ENCODE peak calls at places on chromosomes 11 and 22, in ten cellular contexts. R is HAP-1, H is WERI-Rb-1, Z is HFF-Myc, P is pancreas, T is Peyer's patch, A is stomach, Y is endothelial cell of umbilical vein, D is fibroblast of the aortic adventitia, B is AG04449. W is an unnamed sample.
A peak's percentile ranks its signal among the peaks of the same experiment; 100 is the strongest.

GRCh38 chr11:108734956-108735559 is 70.2 kb downstream of the DDX10 start:
- DNase-seq in A (no peak), H (no peak), D (no peak), B (no peak), Y (peak; percentile 44), T (no peak), P (no peak), Z (no peak), R (peak; percentile 14), W (no peak)

GRCh38 chr22:45308624-45309421 is 911 bp upstream of the FAM118A start:
- DNase-seq in Z (no peak), Y (no peak), D (no peak), R (no peak), T (peak; percentile 62), B (no peak), P (peak; percentile 46), A (no peak), H (no peak), W (no peak)

GRCh38 chr11:60159868-60160267 is 23.0 kb downstream of the MS4A6A start:
- DNase-seq in D (no peak), H (no peak), A (no peak), B (no peak), P (no peak), T (no peak), Y (peak; percentile 93), R (no peak), Z (no peak), W (no peak)

GRCh38 chr22:49095366-49095765 is 732.3 kb downstream of the BRD1 start:
- DNase-seq in B (no peak), D (no peak), T (no peak), A (no peak), P (no peak), R (no peak), Y (no peak), Z (no peak), H (no peak), W (no peak)

GRCh38 chr22:20781272-20781990 is 7.5 kb downstream of the SERPIND1 start:
- DNase-seq in Y (no peak), T (no peak), A (no peak), D (no peak), Z (no peak), B (no peak), H (no peak), P (no peak), R (no peak), W (no peak)

GRCh38 chr22:46129390-46130041 is 20.8 kb upstream of the PPARA start:
- DNase-seq in B (no peak), Y (no peak), R (no peak), H (no peak), Z (no peak), P (no peak), A (no peak), T (peak; percentile 77), D (no peak), W (no peak)

GRCh38 chr11:44943696-44944095 is 7.0 kb downstream of the TP53I11 start:
- DNase-seq in D (no peak), R (no peak), H (no peak), B (no peak), A (no peak), Y (no peak), Z (no peak), T (no peak), P (no peak), W (no peak)

GRCh38 chr11:84091212-84091986 is 805.2 kb upstream of the CCDC90B start:
- DNase-seq in H (no peak), A (no peak), P (no peak), T (no peak), R (no peak), Z (no peak), Y (no peak), B (no peak), D (no peak), W (no peak)

GRCh38 chr11:120182790-120183491 is 27.9 kb upstream of the OAF start:
- DNase-seq in P (peak; percentile 66), T (peak; percentile 86), H (peak; percentile 67), B (no peak), Z (no peak), D (peak; percentile 53), R (peak; percentile 68), A (peak; percentile 49), Y (no peak), W (peak; percentile 63)

GRCh38 chr11:120183701-120184141 is 27.1 kb upstream of the OAF start:
- DNase-seq in D (no peak), Y (no peak), H (no peak), Z (no peak), R (no peak), A (peak; percentile 24), T (no peak), P (no peak), B (no peak), W (peak; percentile 50)

GRCh38 chr11:120184946-120185677 is 25.7 kb upstream of the OAF start:
- DNase-seq in B (no peak), R (no peak), T (peak; percentile 89), Z (no peak), D (peak; percentile 62), H (no peak), Y (no peak), P (peak; percentile 81), A (peak; percentile 63), W (peak; percentile 85)

GRCh38 chr11:120185678-120186407 is 25.0 kb upstream of the OAF start:
- DNase-seq in B (no peak), P (no peak), Y (no peak), D (no peak), R (no peak), A (peak; percentile 20), H (no peak), T (peak; percentile 18), Z (no peak), W (no peak)

GRCh38 chr11:120184371-120184945 is 26.4 kb upstream of the OAF start:
- DNase-seq in Z (no peak), H (no peak), R (no peak), D (no peak), T (no peak), P (no peak), B (no peak), A (peak; percentile 24), Y (no peak), W (peak; percentile 64)
- H3K4me3 ChIP-seq in Z (no peak overlapping the region), H (no peak overlapping the region), R (no peak overlapping the region), D (no peak overlapping the region), T (peak overlapping the region; percentile 52), P (peak overlapping the region; percentile 28), B (no peak overlapping the region), A (no peak overlapping the region), Y (no peak overlapping the region), W (peak overlapping the region; percentile 15)

GRCh38 chr11:128776434-128777284 is 82.8 kb downstream of the FLI1 start:
- DNase-seq in P (peak; percentile 56), A (peak; percentile 49), D (peak; percentile 27), T (no peak), H (peak; percentile 76), R (peak; percentile 32), Z (no peak), Y (no peak), B (no peak), W (peak; percentile 68)

GRCh38 chr11:128775513-128775912 is 81.6 kb downstream of the FLI1 start:
- DNase-seq in Y (peak; percentile 23), B (no peak), D (peak; percentile 18), H (no peak), P (no peak), T (no peak), A (no peak), R (no peak), Z (no peak), W (no peak)

GRCh38 chr11:128776088-128776433 is 82.2 kb downstream of the FLI1 start:
- DNase-seq in B (no peak), D (no peak), Z (no peak), R (no peak), A (no peak), H (no peak), T (peak; percentile 74), Y (no peak), P (no peak), W (no peak)

GRCh38 chr11:128777369-128778011 is 83.6 kb downstream of the FLI1 start:
- DNase-seq in A (no peak), H (peak; percentile 17), R (no peak), D (no peak), B (no peak), Z (no peak), P (no peak), Y (no peak), T (no peak), W (no peak)

DNA sequence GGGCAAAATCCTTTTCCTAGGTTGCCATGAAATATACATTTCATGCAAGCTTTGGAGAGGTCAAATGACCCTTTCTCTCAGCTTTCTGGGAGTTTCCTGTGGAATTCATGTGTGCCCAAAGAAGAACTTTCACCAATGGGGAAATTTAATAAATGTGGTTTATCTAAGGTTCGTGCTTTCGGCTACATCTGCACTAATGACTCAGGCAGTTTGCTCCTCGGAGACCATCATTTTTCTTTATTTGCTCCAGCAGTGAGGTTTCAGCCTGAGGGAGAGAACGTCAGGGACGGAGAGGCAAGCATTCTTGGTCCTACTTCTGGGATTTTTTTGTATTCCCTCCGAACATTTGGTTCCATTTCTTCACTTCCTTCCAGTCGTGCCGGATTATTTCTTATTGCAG is 85.2 kb downstream of the FLI1 start:
- DNase-seq in P (no peak), B (peak; percentile 60), A (no peak), Y (no peak), Z (no peak), T (no peak), R (no peak), H (no peak), D (no peak), W (no peak)
- H3K4me3 ChIP-seq in P (no peak overlapping the region), B (no peak overlapping the region), A (no peak overlapping the region), Y (no peak overlapping the region), Z (no peak overlapping the region), T (no peak overlapping the region), R (no peak overlapping the region), H (no peak overlapping the region), D (no peak overlapping the region), W (no peak overlapping the region)

DNA sequence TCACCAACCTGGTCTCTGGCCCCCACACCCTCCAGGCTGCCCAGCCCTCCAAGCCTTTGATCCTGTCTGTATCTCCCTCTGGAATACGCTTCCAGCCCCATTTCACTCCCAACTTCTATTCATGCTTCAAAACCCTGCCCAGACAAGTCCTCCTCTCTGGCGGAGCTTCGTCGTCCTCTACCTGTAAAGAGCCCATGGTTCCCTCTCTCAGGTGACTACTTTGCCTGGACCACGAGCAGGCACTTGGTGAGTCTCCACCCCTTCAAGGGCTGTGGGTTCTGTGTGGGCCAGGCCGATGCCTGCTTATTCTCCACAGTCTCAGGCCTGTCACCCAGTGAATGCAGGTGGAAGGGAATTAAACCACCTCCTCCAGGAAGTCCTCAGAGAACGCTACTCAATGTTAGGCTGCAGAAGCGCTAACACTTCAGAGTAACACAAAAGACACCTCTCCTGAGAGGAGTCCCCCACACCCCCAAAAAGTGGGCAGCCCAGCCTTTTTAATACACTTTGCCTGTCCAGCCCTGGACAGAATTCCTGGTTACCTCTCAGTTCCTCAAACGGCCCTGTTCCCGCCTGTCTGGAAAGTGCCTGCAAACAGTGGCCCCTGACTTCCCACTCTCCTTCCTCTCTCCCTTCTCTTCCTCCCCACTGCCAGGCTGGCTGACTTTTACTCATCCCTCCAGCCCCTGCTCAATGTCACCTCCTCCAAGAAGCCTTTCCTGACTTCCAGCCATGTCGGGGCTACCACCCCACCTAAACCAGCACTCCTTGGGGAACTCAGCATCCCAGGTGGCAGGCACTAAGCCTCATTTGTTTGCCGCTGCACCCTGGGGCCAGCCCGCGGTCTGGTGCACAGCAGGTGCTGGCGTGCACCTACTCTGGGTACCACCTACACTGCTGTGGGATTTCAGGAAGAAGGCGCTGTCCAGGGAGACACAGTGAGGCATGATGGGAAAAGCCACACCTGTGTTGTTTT is 9.0 kb downstream of the RAC2 start:
- DNase-seq in D (no peak), A (no peak), Z (no peak), T (peak; percentile 49), Y (no peak), B (no peak), P (no peak), R (no peak), H (no peak), W (no peak)
- H3K4me3 ChIP-seq in D (no peak overlapping the region), A (no peak overlapping the region), Z (no peak overlapping the region), T (no peak overlapping the region), Y (no peak overlapping the region), B (no peak overlapping the region), P (no peak overlapping the region), R (no peak overlapping the region), H (no peak overlapping the region), W (no peak overlapping the region)

GRCh38 chr11:78350101-78350645 is 67.4 kb downstream of the GAB2 start:
- DNase-seq in P (no peak), H (peak; percentile 35), Y (peak; percentile 34), R (peak; percentile 58), B (no peak), T (no peak), A (no peak), D (peak; percentile 77), Z (no peak), W (no peak)
- H3K4me3 ChIP-seq in P (peak overlapping the region; percentile 4), H (no peak overlapping the region), Y (peak overlapping the region; percentile 25), R (no peak overlapping the region), B (peak overlapping the region; percentile 28), T (peak overlapping the region; percentile 17), A (peak overlapping the region; percentile 11), D (peak overlapping the region; percentile 27), Z (no peak overlapping the region), W (no peak overlapping the region)

W was measured in right atrium auricular region.